ENCODE peak calls at places on chromosome 1, in five cellular contexts. A is A549, E is HepG2, K is GM12878, X is NB4. C is an unnamed sample.

GRCh38 chr1:28577052-28577678 is 14.9 kb upstream of the RAB42 start:
- DNase-seq in A (no peak), E (peak; percentile 25), X (peak; percentile 54), K (no peak), C (no peak)

GRCh38 chr1:117067528-117068370 is 7.6 kb downstream of the TTF2 start:
- DNase-seq in K (peak; percentile 28), A (peak; percentile 41), X (peak; percentile 62), E (peak; percentile 34), C (peak; percentile 51)

GRCh38 chr1:32895325-32896215 is 5.6 kb downstream of the TMEM54 start:
- DNase-seq in A (no peak), K (no peak), X (no peak), E (no peak), C (no peak)

GRCh38 chr1:234958066-234958701 is 170.5 kb downstream of the TOMM20 start:
- DNase-seq in E (peak; percentile 78), A (peak; percentile 77), K (no peak), X (no peak), C (no peak)

GRCh38 chr1:21294266-21295058 is 4.2 kb upstream of the ECE1 start:
- DNase-seq in X (peak; percentile 79), A (no peak), E (no peak), K (peak; percentile 98), C (no peak)

GRCh38 chr1:111214884-111215283 is 12.6 kb upstream of the CHI3L2 start:
- DNase-seq in E (no peak), X (no peak), K (no peak), A (no peak), C (no peak)

GRCh38 chr1:247102381-247102780 is 1.8 kb downstream of the ZNF669 start:
- DNase-seq in A (no peak), E (no peak), X (no peak), K (no peak), C (no peak)

GRCh38 chr1:210332719-210333398 is 4.2 kb downstream of the HHAT start:
- DNase-seq in A (no peak), X (no peak), E (no peak), K (peak; percentile 90), C (no peak)

GRCh38 chr1:180167021-180167701 is 12.5 kb downstream of the QSOX1 start:
- DNase-seq in X (no peak), E (no peak), A (no peak), K (no peak), C (peak; percentile 40)

GRCh38 chr1:20640183-20640597 is 6.9 kb downstream of the PINK1 start:
- DNase-seq in A (peak; percentile 45), K (peak; percentile 11), E (peak; percentile 39), X (peak; percentile 66), C (peak; percentile 58)

GRCh38 chr1:112388436-112388835 is 7.6 kb upstream of the CTTNBP2NL start:
- DNase-seq in K (no peak), A (no peak), E (no peak), X (no peak), C (peak; percentile 98)

GRCh38 chr1:153773004-153773921 is 1.9 kb upstream of the SLC27A3 start:
- DNase-seq in K (no peak), E (no peak), A (no peak), X (peak; percentile 83), C (peak; percentile 55)

GRCh38 chr1:224544276-224544675 is 71.8 kb upstream of the CNIH3 start:
- DNase-seq in K (no peak), E (no peak), X (no peak), A (no peak), C (peak; percentile 49)

GRCh38 chr1:95518310-95518709 is 284.3 kb downstream of the RWDD3 start:
- DNase-seq in X (no peak), E (no peak), K (no peak), A (no peak), C (no peak)

GRCh38 chr1:80925130-80925780 is 875.5 kb upstream of the ADGRL2 start:
- DNase-seq in K (no peak), X (no peak), E (no peak), A (no peak), C (no peak)

GRCh38 chr1:5509664-5510452 is 482.4 kb downstream of the NPHP4 start:
- DNase-seq in X (peak; percentile 55), K (no peak), A (peak; percentile 9), E (peak; percentile 9), C (peak; percentile 28)

GRCh38 chr1:30321996-30322858 is 401.2 kb downstream of the MATN1 start:
- DNase-seq in A (no peak), E (no peak), X (no peak), K (no peak), C (no peak)

GRCh38 chr1:247376659-247377058 is 39.3 kb upstream of the NLRP3 start:
- DNase-seq in E (no peak), A (no peak), X (no peak), K (no peak), C (no peak)

GRCh38 chr1:42674682-42675081 is 7.5 kb upstream of the YBX1 start:
- DNase-seq in X (no peak), E (no peak), A (no peak), K (no peak), C (no peak)

GRCh38 chr1:87826639-87827345 is 498.1 kb downstream of the LMO4 start:
- DNase-seq in K (peak; percentile 33), E (peak; percentile 14), A (peak; percentile 4), X (peak; percentile 62), C (peak; percentile 32)

GRCh38 chr1:201426395-201427310 is 5.1 kb upstream of the TNNI1 start:
- DNase-seq in A (no peak), E (no peak), K (no peak), X (no peak), C (no peak)
- TF ChIP-seq MYC in A (no peak), E (no peak), K (no peak), X (no peak), C (no peak)

GRCh38 chr1:183808296-183809027 is 3.5 kb downstream of the RGL1 start:
- DNase-seq in K (no peak), A (no peak), E (peak; percentile 38), X (no peak), C (no peak)
- H3K4me3 ChIP-seq in K (peak overlapping the region; percentile 90), A (no peak overlapping the region), E (no peak overlapping the region), X (no peak overlapping the region), C (no peak overlapping the region)

GRCh38 chr1:11354893-11355593 is 82.0 kb downstream of the UBIAD1 start:
- DNase-seq in K (no peak), E (no peak), X (no peak), A (no peak), C (no peak)

GRCh38 chr1:11357291-11357690 is 84.3 kb downstream of the UBIAD1 start:
- DNase-seq in X (no peak), A (no peak), K (no peak), E (no peak), C (no peak)

GRCh38 chr1:11355594-11356467 is 82.8 kb downstream of the UBIAD1 start:
- DNase-seq in E (no peak), K (no peak), X (no peak), A (no peak), C (no peak)

GRCh38 chr1:11350265-11350664 is 77.3 kb downstream of the UBIAD1 start:
- DNase-seq in A (no peak), E (no peak), X (no peak), K (no peak), C (no peak)

GRCh38 chr1:11352058-11352715 is 79.2 kb downstream of the UBIAD1 start:
- DNase-seq in X (no peak), K (no peak), E (no peak), A (no peak), C (no peak)
- TF ChIP-seq MYC in X (no peak), K (no peak), E (no peak), A (no peak), C (no peak)

GRCh38 chr1:54885237-54885679 is 1.7 kb downstream of the DHCR24 start:
- DNase-seq in K (no peak), A (no peak), X (no peak), E (no peak), C (peak; percentile 21)
- H3K4me3 ChIP-seq in K (peak overlapping the region; percentile 81), A (peak overlapping the region; percentile 77), X (peak overlapping the region; percentile 88), E (peak overlapping the region; percentile 98), C (no peak overlapping the region)

GRCh38 chr1:74771913-74772515 is 39.1 kb downstream of the TYW3 start:
- DNase-seq in K (peak; percentile 8), A (peak; percentile 45), X (peak; percentile 48), E (peak; percentile 51), C (peak; percentile 58)
- TF ChIP-seq MYC in K (no peak), A (no peak), X (peak; percentile 10), E (no peak), C (no peak)

GRCh38 chr1:2504224-2504948 is 22.0 kb downstream of the PANK4 start:
- DNase-seq in K (no peak), X (no peak), A (no peak), E (no peak), C (no peak)

GRCh38 chr1:2502210-2502609 is 24.2 kb downstream of the PANK4 start:
- DNase-seq in X (no peak), A (no peak), K (no peak), E (no peak), C (no peak)

GRCh38 chr1:2504949-2505272 is 21.5 kb downstream of the PANK4 start:
- DNase-seq in X (no peak), K (no peak), E (no peak), A (no peak), C (no peak)

GRCh38 chr1:2502661-2503553 is 23.5 kb downstream of the PANK4 start:
- DNase-seq in A (no peak), E (no peak), X (no peak), K (no peak), C (no peak)

GRCh38 chr1:2503554-2504223 is 22.7 kb downstream of the PANK4 start:
- DNase-seq in A (no peak), K (no peak), X (no peak), E (no peak), C (no peak)
- H3K4me3 ChIP-seq in A (no peak overlapping the region), K (no peak overlapping the region), X (no peak overlapping the region), E (no peak overlapping the region), C (no peak overlapping the region)

C was measured in endothelial cell of umbilical vein.